ENCODE peak calls at places on chromosomes 4 and X, in seven cellular contexts. J is NCI-H2081; I is stimulated activated CD4-positive, alpha-beta T cell treated with anti-CD3 and anti-CD28 coated beads, Interleukin-4, amount 100 ng/mL, for 48 hours; W is CD4-positive, CD25-positive, alpha-beta regulatory T cell; T is CD14-positive monocyte; Q is T follicular helper cell; M is left cardiac atrium. H is an unnamed sample.

GRCh38 chr4:78121338-78121904 is 64.3 kb downstream of the FRAS1 start:
- DNase-seq in I (no peak), W (no peak), M (peak; percentile 58), T (no peak), Q (no peak), J (no peak), H (no peak)

GRCh38 chr4:153345011-153345981 is 808 bp downstream of the MND1 start:
- DNase-seq in T (no peak), J (peak; percentile 5), Q (peak; percentile 27), I (peak; percentile 41), W (peak; percentile 87), M (peak; percentile 34), H (peak; percentile 64)

GRCh38 chrX:117510453-117510852 is 606.2 kb downstream of the KLHL13 start:
- DNase-seq in I (no peak), T (no peak), J (peak; percentile 50), W (no peak), M (no peak), Q (no peak), H (no peak)

GRCh38 chr4:176593943-176594342 is 198.8 kb downstream of the VEGFC start:
- DNase-seq in Q (no peak), M (no peak), J (no peak), T (no peak), I (no peak), W (no peak), H (no peak)

GRCh38 chrX:13085533-13085932 is 41.1 kb upstream of the FAM9C start:
- DNase-seq in J (no peak), I (no peak), T (no peak), M (no peak), W (peak; percentile 84), Q (peak; percentile 22), H (no peak)

GRCh38 chrX:150372756-150373155 is 9.6 kb downstream of the MAMLD1 start:
- DNase-seq in I (no peak), T (no peak), Q (no peak), J (no peak), M (no peak), W (no peak), H (no peak)

GRCh38 chrX:107775000-107775733 is 420 bp downstream of the TSC22D3 start:
- DNase-seq in W (no peak), T (no peak), I (no peak), J (no peak), M (no peak), Q (no peak), H (no peak)

GRCh38 chrX:103157511-103158316 is 57.2 kb upstream of the BEX4 start:
- DNase-seq in I (no peak), J (peak; percentile 39), W (peak; percentile 26), M (no peak), Q (no peak), T (no peak), H (peak; percentile 4)

GRCh38 chr4:177177446-177178160 is 132.1 kb upstream of the NEIL3 start:
- DNase-seq in I (no peak), T (no peak), Q (no peak), W (no peak), J (no peak), M (no peak), H (no peak)

GRCh38 chr4:31592293-31592692 is 872.1 kb downstream of the PCDH7 start:
- DNase-seq in J (no peak), T (no peak), W (no peak), M (no peak), Q (no peak), I (no peak), H (no peak)

GRCh38 chr4:87497141-87497540 is 32.0 kb downstream of the SPARCL1 start:
- DNase-seq in M (no peak), T (no peak), I (no peak), Q (no peak), J (no peak), W (peak; percentile 21), H (no peak)

GRCh38 chr4:87493147-87493546 is 36.0 kb downstream of the SPARCL1 start:
- DNase-seq in T (no peak), Q (no peak), W (no peak), M (no peak), I (no peak), J (no peak), H (no peak)

GRCh38 chrX:29318051-29318450 is 730.8 kb downstream of the IL1RAPL1 start:
- DNase-seq in M (no peak), T (no peak), W (no peak), I (no peak), Q (no peak), J (no peak), H (no peak)

GRCh38 chr4:126563389-126563788 is 1069.4 kb upstream of the INTU start:
- DNase-seq in M (no peak), Q (no peak), W (no peak), J (no peak), T (no peak), I (no peak), H (no peak)

GRCh38 chrX:110966839-110967238 is 129.2 kb upstream of the PAK3 start:
- DNase-seq in Q (no peak), W (no peak), M (no peak), I (no peak), J (no peak), T (no peak), H (no peak)

GRCh38 chrX:150574824-150575409 is 6.5 kb downstream of the MTM1 start:
- DNase-seq in T (no peak), J (no peak), I (no peak), M (no peak), Q (no peak), W (peak; percentile 67), H (no peak)

GRCh38 chr4:17447056-17447455 is 64.8 kb downstream of the QDPR start:
- DNase-seq in I (no peak), T (no peak), Q (no peak), J (no peak), W (no peak), M (no peak), H (no peak)

GRCh38 chrX:38991656-38992558 is 190.6 kb downstream of the MID1IP1 start:
- DNase-seq in J (no peak), M (no peak), T (no peak), W (no peak), I (no peak), Q (no peak), H (no peak)

H was measured in SW 1271.